ENCODE peak calls at places on chromosomes 16 and 17, in four cellular contexts. L is skeletal muscle cell, R is pancreas, Y is IMR-90. D is an unnamed sample.
A peak's percentile ranks its signal among the peaks of the same experiment; 100 is the strongest.

GRCh38 chr16:79430129-79430789 is 170.3 kb downstream of the MAF start:
- DNase-seq in L (no peak), R (no peak), Y (no peak), D (no peak)

GRCh38 chr17:679491-679890 is 35.1 kb downstream of the VPS53 start:
- DNase-seq in L (no peak), R (no peak), Y (no peak), D (no peak)

GRCh38 chr16:86285421-86285820 is 224.9 kb upstream of the FOXF1 start:
- DNase-seq in L (no peak), R (no peak), Y (no peak), D (no peak)

GRCh38 chr17:61400786-61401279 is 1.2 kb downstream of the TBX2 start:
- DNase-seq in L (no peak), R (no peak), Y (no peak), D (peak; percentile 46)

GRCh38 chr17:48972749-48973097 is 4.3 kb upstream of the GIP start:
- DNase-seq in L (no peak), R (no peak), Y (no peak), D (no peak)

GRCh38 chr16:54194008-54194731 is 92.4 kb downstream of the IRX3 start:
- DNase-seq in L (no peak), R (peak; percentile 19), Y (no peak), D (peak; percentile 73)

GRCh38 chr16:426115-426905 is 861 bp downstream of the RAB11FIP3 start:
- DNase-seq in L (no peak), R (peak; percentile 82), Y (no peak), D (peak; percentile 14)

GRCh38 chr17:80118601-80119270 is 17.4 kb downstream of the GAA start:
- DNase-seq in L (no peak), R (no peak), Y (no peak), D (no peak)

GRCh38 chr16:68319185-68319908 is 8.5 kb downstream of the PRMT7 start:
- DNase-seq in L (no peak), R (no peak), Y (peak; percentile 7), D (no peak)

GRCh38 chr16:24539850-24540484 is 601 bp downstream of the RBBP6 start:
- DNase-seq in L (no peak), R (peak; percentile 64), Y (peak; percentile 19), D (peak; percentile 63)

GRCh38 chr16:55569025-55569424 is 2.5 kb downstream of the CAPNS2 start:
- DNase-seq in L (peak; percentile 80), R (no peak), Y (peak; percentile 24), D (peak; percentile 77)

GRCh38 chr17:50647187-50647586 is 12.5 kb downstream of the ABCC3 start:
- DNase-seq in L (no peak), R (no peak), Y (no peak), D (no peak)

GRCh38 chr17:78235885-78236284 is 4.5 kb downstream of the TMEM235 start:
- DNase-seq in L (no peak), R (no peak), Y (no peak), D (no peak)

GRCh38 chr16:50244504-50245416 is 21.6 kb upstream of the ADCY7 start:
- DNase-seq in L (no peak), R (no peak), Y (no peak), D (no peak)

GRCh38 chr17:557371-557770 is 157.3 kb downstream of the VPS53 start:
- DNase-seq in L (no peak), R (no peak), Y (peak; percentile 61), D (no peak)

GRCh38 chr16:57277586-57277985 is 6.9 kb downstream of the PLLP start:
- DNase-seq in L (peak; percentile 9), R (no peak), Y (peak; percentile 60), D (peak; percentile 46)

GRCh38 chr16:75250089-75250808 is 1.2 kb downstream of the BCAR1 start:
- DNase-seq in L (no peak), R (peak; percentile 81), Y (no peak), D (no peak)

GRCh38 chr16:15553313-15554088 is 89.5 kb downstream of the MARF1 start:
- DNase-seq in L (no peak), R (no peak), Y (peak; percentile 28), D (peak; percentile 22)

GRCh38 chr17:32341857-32342602 is at the start of gene C17orf75:
- DNase-seq in L (no peak), R (peak; percentile 73), Y (peak; percentile 70), D (peak; percentile 79)

GRCh38 chr16:89409161-89409711 is 81.1 kb downstream of the ANKRD11 start:
- DNase-seq in L (no peak), R (no peak), Y (peak; percentile 71), D (peak; percentile 24)

GRCh38 chr17:2406903-2407790 is 6.3 kb upstream of the MNT start:
- DNase-seq in L (peak; percentile 70), R (peak; percentile 54), Y (peak; percentile 92), D (peak; percentile 87)

GRCh38 chr16:70757183-70757582 is 43.8 kb downstream of the VAC14 start:
- DNase-seq in L (no peak), R (no peak), Y (no peak), D (no peak)

GRCh38 chr17:78977992-78978973 is 1.4 kb downstream of the LGALS3BP start:
- DNase-seq in L (no peak), R (no peak), Y (no peak), D (no peak)

GRCh38 chr17:29251969-29252866 is 5.6 kb downstream of the CRYBA1 start:
- DNase-seq in L (peak; percentile 9), R (no peak), Y (peak; percentile 50), D (peak; percentile 67)

GRCh38 chr16:78984887-78985464 is 615.6 kb downstream of the MAF start:
- DNase-seq in L (no peak), R (no peak), Y (no peak), D (no peak)

GRCh38 chr16:49619811-49620157 is 236.1 kb downstream of the ZNF423 start:
- DNase-seq in L (no peak), R (no peak), Y (no peak), D (no peak)

GRCh38 chr16:24539295-24539849 is at the start of gene RBBP6:
- DNase-seq in L (peak; percentile 91), R (peak; percentile 91), Y (peak; percentile 96), D (peak; percentile 97)

GRCh38 chr16:9500872-9501271 is 409.4 kb downstream of the HAPSTR1 start:
- DNase-seq in L (no peak), R (no peak), Y (no peak), D (no peak)

GRCh38 chr17:600576-601301 is 113.9 kb downstream of the VPS53 start:
- DNase-seq in L (no peak), R (no peak), Y (peak; percentile 43), D (no peak)

GRCh38 chr16:14302399-14303181 is 231.5 kb downstream of the MRTFB start:
- DNase-seq in L (no peak), R (peak; percentile 54), Y (no peak), D (no peak)

GRCh38 chr16:14304891-14305459 is 233.9 kb downstream of the MRTFB start:
- DNase-seq in L (no peak), R (no peak), Y (no peak), D (no peak)

GRCh38 chr16:14302031-14302398 is 230.9 kb downstream of the MRTFB start:
- DNase-seq in L (peak; percentile 14), R (peak; percentile 70), Y (peak; percentile 60), D (peak; percentile 58)

GRCh38 chr16:14303182-14303618 is 232.1 kb downstream of the MRTFB start:
- DNase-seq in L (no peak), R (no peak), Y (peak; percentile 36), D (no peak)

GRCh38 chr16:14303654-14304394 is 232.7 kb downstream of the MRTFB start:
- DNase-seq in L (no peak), R (peak; percentile 65), Y (no peak), D (no peak)
- H3K4me3 ChIP-seq in L (peak overlapping the region; percentile 73), R (peak overlapping the region; percentile 87), Y (peak overlapping the region; percentile 95), D (peak overlapping the region; percentile 83)

DNA sequence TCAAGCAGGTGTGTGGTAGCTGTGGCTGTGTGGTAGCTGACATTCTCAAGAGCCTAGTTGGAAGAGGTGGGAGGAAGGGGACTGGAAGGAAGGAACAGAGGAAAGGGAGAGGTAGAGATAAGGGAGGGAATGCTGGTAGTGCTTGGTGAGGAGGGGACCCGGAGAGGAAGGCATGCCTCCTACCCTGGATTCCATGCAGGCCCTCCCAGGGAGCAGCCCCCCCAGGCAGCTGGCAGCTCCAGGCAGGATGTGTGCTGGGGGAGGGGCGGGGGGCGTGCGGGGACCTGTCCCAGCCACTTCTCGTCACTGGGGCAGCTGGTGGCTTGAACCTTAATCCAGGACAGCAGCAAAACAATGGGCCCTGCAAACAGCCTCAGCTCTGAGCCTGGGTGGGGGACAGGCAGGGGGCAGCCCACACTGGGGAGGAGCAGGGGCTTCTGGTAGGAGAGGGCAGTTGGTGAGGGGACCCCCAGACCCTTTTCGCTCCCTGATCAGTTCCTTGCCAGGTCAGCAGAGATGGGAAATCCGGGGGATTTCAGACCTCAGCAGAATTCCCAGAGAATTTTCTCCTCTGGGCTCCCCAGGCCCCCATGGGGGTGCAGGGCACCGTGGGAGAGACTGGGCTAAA is 27.1 kb downstream of the ARHGAP23 start:
- DNase-seq in L (no peak), R (no peak), Y (no peak), D (no peak)
- H3K4me3 ChIP-seq in L (peak overlapping the region; percentile 60), R (no peak overlapping the region), Y (peak overlapping the region; percentile 65), D (peak overlapping the region; percentile 63)

GRCh38 chr17:15780188-15780587 is 48.1 kb downstream of the TBC1D26 start:
- DNase-seq in L (no peak), R (no peak), Y (no peak), D (no peak)

GRCh38 chr17:15779119-15779518 is 47.0 kb downstream of the TBC1D26 start:
- DNase-seq in L (no peak), R (no peak), Y (no peak), D (no peak)

GRCh38 chr17:15777297-15777696 is 45.2 kb downstream of the TBC1D26 start:
- DNase-seq in L (no peak), R (no peak), Y (no peak), D (no peak)

GRCh38 chr17:15777717-15778116 is 45.6 kb downstream of the TBC1D26 start:
- DNase-seq in L (no peak), R (no peak), Y (no peak), D (no peak)

DNA sequence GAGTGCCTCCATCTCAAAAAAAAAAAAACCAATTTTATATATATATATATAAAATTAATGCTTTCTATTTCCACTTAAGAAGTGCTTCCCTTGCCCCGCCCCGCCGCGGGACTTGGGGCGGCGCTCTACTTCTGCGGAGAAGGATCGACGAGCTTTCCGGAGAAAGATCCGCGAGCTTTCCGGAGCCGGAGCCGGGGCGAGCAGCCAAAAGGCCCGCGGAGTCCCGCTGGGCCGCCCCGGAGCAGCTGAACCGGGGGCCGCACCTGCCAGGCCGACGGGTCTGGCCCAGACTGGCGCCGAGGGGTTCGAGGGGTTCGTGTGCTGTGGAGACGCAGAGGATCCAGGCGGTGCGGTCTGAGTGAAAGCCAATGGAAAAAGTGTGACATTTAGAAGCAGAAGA is 50.7 kb downstream of the TBC1D26 start:
- DNase-seq in L (peak; percentile 2), R (peak; percentile 42), Y (no peak), D (peak; percentile 63)
- H3K4me3 ChIP-seq in L (peak overlapping the region; percentile 35), R (no peak overlapping the region), Y (no peak overlapping the region), D (peak overlapping the region; percentile 51)

DNA sequence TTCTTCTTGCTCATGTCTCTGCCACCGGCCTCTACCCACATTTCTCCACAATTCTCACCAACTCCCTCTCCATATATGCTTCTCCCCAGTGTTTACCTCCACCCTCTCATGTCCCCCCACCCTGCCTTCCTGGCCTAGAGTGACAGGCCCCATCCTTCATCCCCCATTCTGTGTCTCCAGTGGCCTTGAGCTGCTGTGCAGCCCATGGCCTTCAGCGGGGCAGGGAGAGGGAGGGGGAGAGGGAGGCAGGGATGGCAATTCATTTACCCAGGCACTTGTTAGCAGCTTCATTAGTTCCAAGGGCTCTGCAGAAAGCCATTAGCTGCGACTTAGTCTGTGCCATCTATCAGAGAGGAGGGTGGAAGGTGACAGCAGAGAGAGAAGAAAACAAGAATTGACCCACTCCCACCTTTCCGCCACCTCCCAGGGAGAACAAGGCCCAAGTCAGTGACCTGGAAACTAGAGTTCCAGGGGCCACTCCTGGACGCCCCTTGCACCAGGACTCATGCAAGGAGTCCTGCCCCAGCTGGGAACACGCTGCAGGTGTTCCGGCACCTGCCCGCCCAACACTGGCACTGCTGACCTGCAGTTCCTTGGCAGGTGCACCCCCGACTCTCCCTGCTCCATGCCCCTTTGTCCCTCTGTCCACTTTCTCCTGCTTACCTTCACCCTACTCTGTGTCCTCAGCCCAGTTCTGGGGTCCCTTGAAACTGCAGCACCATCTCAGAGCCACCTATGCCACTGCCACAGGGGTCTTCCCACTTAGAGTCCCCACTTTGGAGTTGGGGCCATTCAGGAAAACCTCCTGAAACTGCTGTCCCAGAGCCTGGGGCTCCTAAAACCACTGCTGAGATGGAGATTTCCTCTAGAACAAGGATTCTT is 23.5 kb upstream of the PYY start:
- DNase-seq in L (no peak), R (no peak), Y (no peak), D (no peak)
- H3K4me3 ChIP-seq in L (no peak overlapping the region), R (no peak overlapping the region), Y (no peak overlapping the region), D (no peak overlapping the region)